ENCODE peak calls at places on chromosomes 3 and 15, in five cellular contexts. T, X, Q, U and L are unnamed samples.

GRCh38 chr15:95025924-95026728 is 794.8 kb downstream of the MCTP2 start:
- DNase-seq in T (peak), X (peak), Q (no peak), U (no peak), L (no peak)

GRCh38 chr3:194808709-194809108 is 123.0 kb downstream of the FAM43A start:
- DNase-seq in T (no peak), X (no peak), Q (no peak), U (no peak), L (no peak)

GRCh38 chr3:186241910-186242821 is 119.9 kb downstream of the DGKG start:
- DNase-seq in T (peak), X (peak), Q (peak), U (peak), L (peak)

GRCh38 chr3:38039101-38039898 is at the start of gene DLEC1:
- DNase-seq in T (peak), X (peak), Q (no peak), U (peak), L (peak)

GRCh38 chr3:147406255-147407023 is at the start of gene ZIC4:
- DNase-seq in T (no peak), X (no peak), Q (no peak), U (no peak), L (no peak)

GRCh38 chr3:34258271-34259015 is 460.0 kb downstream of the PDCD6IP start:
- DNase-seq in T (no peak), X (no peak), Q (no peak), U (no peak), L (no peak)

GRCh38 chr3:145219355-145220196 is 941.4 kb downstream of the PLOD2 start:
- DNase-seq in T (no peak), X (no peak), Q (no peak), U (no peak), L (no peak)

GRCh38 chr3:115784739-115785571 is 161.6 kb downstream of the GAP43 start:
- DNase-seq in T (no peak), X (no peak), Q (peak), U (no peak), L (no peak)

GRCh38 chr15:100107606-100108225 is 234.1 kb downstream of the ADAMTS17 start:
- DNase-seq in T (no peak), X (no peak), Q (no peak), U (no peak), L (no peak)

GRCh38 chr15:58506787-58507671 is 75.2 kb downstream of the LIPC start:
- DNase-seq in T (no peak), X (no peak), Q (no peak), U (no peak), L (no peak)

GRCh38 chr3:100384735-100385134 is 16.2 kb downstream of the TOMM70 start:
- DNase-seq in T (no peak), X (no peak), Q (no peak), U (no peak), L (no peak)

GRCh38 chr15:94231728-94232086 is 346 bp downstream of the MCTP2 start:
- DNase-seq in T (peak), X (peak), Q (no peak), U (no peak), L (peak)

GRCh38 chr3:177237206-177237605 is 39.9 kb upstream of the TBL1XR1 start:
- DNase-seq in T (no peak), X (peak), Q (no peak), U (no peak), L (no peak)

GRCh38 chr15:100311099-100311751 is 30.6 kb downstream of the ADAMTS17 start:
- DNase-seq in T (no peak), X (no peak), Q (peak), U (no peak), L (no peak)

GRCh38 chr3:30970183-30970582 is 75.7 kb upstream of the GADL1 start:
- DNase-seq in T (peak), X (no peak), Q (no peak), U (no peak), L (no peak)

GRCh38 chr3:131831608-131832007 is 203.2 kb downstream of the CPNE4 start:
- DNase-seq in T (no peak), X (no peak), Q (no peak), U (no peak), L (no peak)

GRCh38 chr3:58178528-58179234 is 32.1 kb downstream of the DNASE1L3 start:
- DNase-seq in T (no peak), X (peak), Q (no peak), U (no peak), L (no peak)

GRCh38 chr15:28260722-28261121 is 61.3 kb downstream of the HERC2 start:
- DNase-seq in T (no peak), X (no peak), Q (no peak), U (no peak), L (no peak)